ENCODE peak calls at places on chromosomes 1 and 21, in seven cellular contexts. X, N, H, F, A, E and B are unnamed samples. For H3K9me3 and H3K27me3, the result is how much of the 10 kb centered on the place peaks cover.

GRCh38 chr1:228891134-228892034 is 156.1 kb downstream of the RHOU start:
- DNase-seq in X (no peak), N (no peak), H (no peak), F (no peak), A (no peak), E (no peak), B (no peak)

GRCh38 chr1:118986291-118986838 is 1.8 kb downstream of the TBX15 start:
- DNase-seq in X (no peak), N (no peak), H (no peak), F (no peak), A (no peak), E (no peak), B (no peak)

GRCh38 chr1:164689672-164690655 is 131.0 kb downstream of the PBX1 start:
- DNase-seq in X (no peak), N (no peak), H (no peak), F (peak), A (no peak), E (no peak), B (no peak)

GRCh38 chr1:183235503-183235902 is 49.4 kb downstream of the LAMC2 start:
- DNase-seq in X (no peak), N (no peak), H (no peak), F (no peak), A (no peak), E (no peak), B (no peak)

GRCh38 chr1:110436635-110437034 is 14.3 kb upstream of the PROK1 start:
- DNase-seq in X (no peak), N (no peak), H (no peak), F (no peak), A (no peak), E (no peak), B (no peak)

GRCh38 chr1:33298623-33299277 is 22.1 kb downstream of the A3GALT2 start:
- DNase-seq in X (peak), N (peak), H (peak), F (peak), A (peak), E (peak), B (no peak)

GRCh38 chr1:85573348-85573747 is 7.2 kb upstream of the CCN1 start:
- DNase-seq in X (no peak), N (no peak), H (no peak), F (no peak), A (no peak), E (no peak), B (no peak)

GRCh38 chr1:87410771-87411170 is 82.1 kb downstream of the LMO4 start:
- DNase-seq in X (no peak), N (no peak), H (no peak), F (peak), A (no peak), E (no peak), B (no peak)

GRCh38 chr1:226990133-226990716 is 50.1 kb downstream of the COQ8A start:
- DNase-seq in X (no peak), N (no peak), H (peak), F (peak), A (no peak), E (no peak), B (no peak)

GRCh38 chr1:79694241-79694640 is 687.7 kb upstream of the ADGRL4 start:
- DNase-seq in X (no peak), N (no peak), H (no peak), F (no peak), A (no peak), E (no peak), B (no peak)

GRCh38 chr1:91872560-91873081 is 13.3 kb downstream of the TGFBR3 start:
- DNase-seq in X (peak), N (no peak), H (peak), F (no peak), A (no peak), E (no peak), B (no peak)

GRCh38 chr1:247330548-247331171 is 1.0 kb downstream of the ZNF496 start:
- DNase-seq in X (no peak), N (no peak), H (no peak), F (no peak), A (no peak), E (no peak), B (no peak)

GRCh38 chr21:44601596-44602473 is 1.4 kb downstream of the KRTAP10-7 start:
- DNase-seq in X (no peak), N (no peak), H (no peak), F (no peak), A (no peak), E (no peak), B (no peak)

GRCh38 chr1:9362488-9362887 is 69.8 kb downstream of the SPSB1 start:
- DNase-seq in X (no peak), N (no peak), H (no peak), F (no peak), A (no peak), E (no peak), B (no peak)

GRCh38 chr1:1894354-1895049 is 3.6 kb upstream of the GNB1 start:
- DNase-seq in X (no peak), N (peak), H (no peak), F (no peak), A (no peak), E (no peak), B (no peak)

GRCh38 chr1:36134031-36134430 is 9.0 kb upstream of the COL8A2 start:
- DNase-seq in X (no peak), N (no peak), H (no peak), F (no peak), A (no peak), E (no peak), B (no peak)

GRCh38 chr1:65955071-65955470 is 162.4 kb downstream of the PDE4B start:
- DNase-seq in X (no peak), N (no peak), H (no peak), F (no peak), A (no peak), E (no peak), B (no peak)

GRCh38 chr1:119549719-119550141 is 42.7 kb downstream of the HSD3B1 start:
- DNase-seq in X (no peak), N (peak), H (peak), F (peak), A (no peak), E (peak), B (no peak)

GRCh38 chr1:172754609-172755008 is 95.7 kb downstream of the FASLG start:
- DNase-seq in X (no peak), N (no peak), H (no peak), F (no peak), A (no peak), E (no peak), B (no peak)

GRCh38 chr1:10682449-10683365 is 113.7 kb downstream of the CASZ1 start:
- DNase-seq in X (no peak), N (no peak), H (no peak), F (no peak), A (no peak), E (no peak), B (no peak)

GRCh38 chr1:66253330-66253921 is 280.5 kb upstream of the SGIP1 start:
- DNase-seq in X (no peak), N (peak), H (peak), F (no peak), A (no peak), E (no peak), B (no peak)

GRCh38 chr1:117003253-117003875 is 1.8 kb downstream of the CD101 start:
- DNase-seq in X (no peak), N (no peak), H (no peak), F (no peak), A (no peak), E (no peak), B (no peak)

GRCh38 chr1:100075773-100076172 is 57.0 kb downstream of the SASS6 start:
- DNase-seq in X (no peak), N (no peak), H (no peak), F (no peak), A (no peak), E (no peak), B (no peak)

GRCh38 chr1:20233394-20233793 is 47.1 kb upstream of the PLA2G2C start:
- DNase-seq in X (no peak), N (no peak), H (peak), F (no peak), A (no peak), E (no peak), B (no peak)

GRCh38 chr1:14945132-14946010 is 208.2 kb upstream of the TMEM51 start:
- DNase-seq in X (no peak), N (peak), H (no peak), F (no peak), A (no peak), E (no peak), B (peak)

GRCh38 chr1:235391879-235392278 is 24.7 kb downstream of the TBCE start:
- DNase-seq in X (no peak), N (no peak), H (no peak), F (no peak), A (no peak), E (no peak), B (no peak)

GRCh38 chr1:160284782-160285344 is at the start of gene PEX19:
- DNase-seq in X (peak), N (peak), H (peak), F (peak), A (peak), E (peak), B (peak)

GRCh38 chr1:149986486-149987296 is 23.8 kb downstream of the OTUD7B start:
- DNase-seq in X (no peak), N (no peak), H (no peak), F (no peak), A (no peak), E (no peak), B (no peak)

GRCh38 chr1:35500439-35500838 is 56.8 kb downstream of the KIAA0319L start:
- DNase-seq in X (no peak), N (no peak), H (no peak), F (no peak), A (no peak), E (no peak), B (no peak)

GRCh38 chr21:36486246-36486645 is 6.3 kb upstream of the CLDN14 start:
- DNase-seq in X (no peak), N (no peak), H (no peak), F (no peak), A (no peak), E (no peak), B (no peak)

GRCh38 chr1:22207605-22208264 is 64.8 kb upstream of the WNT4 start:
- DNase-seq in X (no peak), N (no peak), H (no peak), F (no peak), A (no peak), E (no peak), B (no peak)

GRCh38 chr1:22176258-22176657 is 33.4 kb upstream of the WNT4 start:
- DNase-seq in X (no peak), N (no peak), H (no peak), F (no peak), A (no peak), E (no peak), B (no peak)

GRCh38 chr21:39012314-39013230 is 170.7 kb downstream of the PSMG1 start:
- DNase-seq in X (no peak), N (no peak), H (no peak), F (no peak), A (no peak), E (no peak), B (no peak)

GRCh38 chr1:223702735-223703667 is 9.3 kb upstream of the CAPN2 start:
- DNase-seq in X (no peak), N (no peak), H (no peak), F (no peak), A (no peak), E (no peak), B (no peak)

GRCh38 chr1:32111040-32111628 is 3.3 kb downstream of the KPNA6 start:
- DNase-seq in X (no peak), N (no peak), H (no peak), F (no peak), A (no peak), E (no peak), B (no peak)

GRCh38 chr1:196501760-196502428 is 106.3 kb downstream of the KCNT2 start:
- DNase-seq in X (no peak), N (no peak), H (no peak), F (no peak), A (no peak), E (no peak), B (no peak)

GRCh38 chr1:110292327-110292741 is 46.8 kb upstream of the RBM15 start:
- DNase-seq in X (no peak), N (no peak), H (no peak), F (no peak), A (no peak), E (no peak), B (no peak)

GRCh38 chr1:172487550-172487949 is 43.7 kb upstream of the PIGC start:
- DNase-seq in X (no peak), N (no peak), H (no peak), F (no peak), A (no peak), E (no peak), B (no peak)

GRCh38 chr21:18460979-18461378 is 57.4 kb upstream of the TMPRSS15 start:
- DNase-seq in X (no peak), N (no peak), H (no peak), F (no peak), A (no peak), E (no peak), B (no peak)
- H3K9me3 ChIP-seq in X (under half), N (under half), H (under half), F (under half), A (under half), E (under half), B (under half)

GRCh38 chr1:232249335-232249734 is 380.6 kb downstream of the SIPA1L2 start:
- DNase-seq in X (no peak), N (no peak), H (no peak), F (no peak), A (no peak), E (no peak), B (no peak)
- H3K27me3 ChIP-seq in X (under half), N (under half), H (under half), F (under half), A (under half), E (under half), B (under half)

DNA sequence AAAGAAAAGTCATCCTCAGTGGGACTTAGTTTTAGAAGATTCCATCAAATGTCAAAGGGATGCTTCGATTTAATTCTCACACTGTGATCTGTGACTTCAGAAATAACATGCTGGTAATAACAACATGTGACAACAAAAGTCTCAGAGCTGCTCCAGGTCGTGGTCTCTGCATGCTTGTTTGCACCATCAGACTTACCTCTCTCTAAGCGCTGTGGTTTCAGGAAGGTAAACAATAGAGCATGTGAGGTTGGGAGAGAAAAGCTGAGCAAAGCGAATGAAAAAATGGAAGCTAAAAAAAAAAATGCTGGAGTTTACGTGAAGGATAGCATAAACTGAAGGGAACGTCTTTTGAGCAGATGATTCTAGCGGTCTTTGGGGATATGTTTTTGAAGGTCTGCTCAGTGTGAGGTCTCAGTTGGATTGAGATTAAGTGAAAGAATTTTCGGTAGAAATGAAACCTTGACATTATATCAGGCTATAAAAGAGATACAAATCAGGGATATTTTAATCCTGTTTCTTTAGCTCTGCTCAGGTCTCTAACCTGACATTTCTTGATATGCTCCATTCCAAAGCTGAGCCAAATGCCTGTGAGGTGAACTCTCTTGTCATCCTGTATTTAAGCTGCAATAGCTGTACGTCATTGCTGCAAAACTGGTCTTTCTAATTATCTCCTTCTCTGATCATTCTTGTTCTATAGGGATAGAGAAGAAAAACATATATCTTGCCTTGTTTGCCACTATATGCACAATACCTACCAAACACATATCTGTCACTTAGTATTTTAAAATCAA is 86.5 kb downstream of the C1orf21 start:
- DNase-seq in X (no peak), N (no peak), H (no peak), F (no peak), A (no peak), E (no peak), B (no peak)
- H3K9me3 ChIP-seq in X (under half), N (under half), H (under half), F (under half), A (under half), E (under half), B (under half)

GRCh38 chr1:246147471-246148461 is 359.3 kb downstream of the SMYD3 start:
- DNase-seq in X (no peak), N (no peak), H (no peak), F (peak), A (no peak), E (no peak), B (no peak)
- H3K27me3 ChIP-seq in X (under half), N (under half), H (under half), F (under half), A (under half), E (under half), B (under half)

GRCh38 chr21:25005388-25005787 is 601.9 kb downstream of the MRPL39 start:
- DNase-seq in X (no peak), N (no peak), H (no peak), F (no peak), A (no peak), E (no peak), B (no peak)

DNA sequence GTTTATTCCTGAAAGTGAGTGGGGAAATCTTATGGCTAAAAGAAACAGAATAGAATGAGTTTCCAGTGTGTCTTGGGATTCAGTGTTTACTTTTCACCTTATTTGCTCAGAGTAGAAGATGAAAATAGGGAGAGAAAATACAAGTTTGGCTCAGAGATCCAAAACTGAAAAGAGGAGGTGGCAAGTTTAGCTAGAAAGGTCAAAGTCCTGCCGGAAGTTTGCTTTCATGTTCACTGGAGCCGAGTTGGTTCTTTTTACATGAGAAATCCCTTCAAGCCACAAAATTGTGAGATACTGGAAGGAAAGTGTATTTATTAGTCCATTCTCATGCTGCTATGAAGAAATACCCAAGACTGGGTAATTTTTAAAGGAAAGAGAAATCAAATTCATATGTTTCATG is 604.6 kb downstream of the MRPL39 start:
- DNase-seq in X (no peak), N (no peak), H (no peak), F (no peak), A (no peak), E (no peak), B (no peak)
- H3K9me3 ChIP-seq in X (under half), N (under half), H (under half), F (under half), A (under half), E (under half), B (under half)

GRCh38 chr21:7951854-7952519 is 2569.4 kb upstream of the TPTE start:
- DNase-seq in X (no peak), N (no peak), H (no peak), F (no peak), A (no peak), E (no peak), B (no peak)
- H3K27me3 ChIP-seq in X (under half), N (under half), H (under half), F (under half), A (under half), E (under half), B (under half)

DNA sequence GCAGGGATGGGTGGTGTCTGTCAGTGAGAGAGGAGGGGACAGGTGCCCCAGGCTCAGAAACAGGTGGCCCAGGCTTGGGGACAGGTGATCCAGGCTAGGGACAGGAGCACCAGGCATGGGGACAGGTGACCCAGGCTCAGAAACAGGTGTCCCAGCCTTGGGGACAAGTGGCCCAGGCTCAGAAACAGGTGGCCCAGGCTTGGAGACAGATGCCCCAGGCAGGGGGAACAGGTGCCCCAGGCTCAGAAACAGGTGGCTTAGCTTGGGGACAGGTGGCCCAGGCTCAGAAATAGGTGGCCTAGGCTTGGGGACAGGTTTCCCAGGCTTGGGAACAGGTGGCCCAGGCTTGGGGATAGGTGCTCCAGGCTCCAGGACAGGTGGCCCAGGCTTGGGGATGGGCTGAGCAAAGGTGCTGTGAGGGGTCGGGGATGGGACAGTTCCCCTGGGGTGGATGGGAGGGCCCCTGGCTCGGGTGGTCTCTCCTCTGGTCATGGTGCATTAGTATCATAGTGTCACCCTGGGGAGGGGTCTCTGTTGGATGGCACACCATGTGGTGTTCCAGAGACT is 87.7 kb upstream of the C1orf174 start:
- DNase-seq in X (no peak), N (no peak), H (no peak), F (no peak), A (no peak), E (no peak), B (no peak)
- H3K9me3 ChIP-seq in X (under half), N (under half), H (under half), F (under half), A (under half), E (under half), B (under half)

DNA sequence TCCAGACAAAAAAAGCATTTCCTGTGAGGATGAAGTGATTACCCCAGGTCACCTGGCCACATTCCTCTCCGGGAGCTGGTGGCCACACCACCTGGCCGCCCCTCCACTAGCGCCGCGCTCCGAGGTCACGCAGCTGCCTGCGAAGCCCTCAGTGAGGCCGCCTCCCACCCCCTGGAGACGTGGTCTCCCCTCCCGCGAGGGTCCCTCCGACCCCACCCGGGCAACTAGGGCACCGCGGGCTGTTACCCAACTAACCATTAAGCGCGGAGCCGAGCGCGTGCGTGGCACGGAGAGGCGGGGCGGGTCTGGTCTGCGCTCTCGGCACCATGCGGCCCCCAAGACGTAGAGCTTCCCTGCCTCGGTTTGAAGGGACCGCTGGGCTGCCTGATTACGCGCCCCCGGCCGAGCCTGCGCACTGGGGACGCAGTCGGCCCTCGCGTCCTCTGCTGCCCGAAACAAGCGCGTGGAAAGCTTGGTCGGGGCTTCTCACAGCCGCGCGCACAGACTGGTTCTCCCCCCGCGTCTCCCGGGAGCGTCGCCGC is 106.5 kb downstream of the SLC16A1 start:
- DNase-seq in X (no peak), N (no peak), H (no peak), F (peak), A (no peak), E (no peak), B (no peak)
- H3K27me3 ChIP-seq in X (under half), N (under half), H (under half), F (under half), A (under half), E (under half), B (under half)

DNA sequence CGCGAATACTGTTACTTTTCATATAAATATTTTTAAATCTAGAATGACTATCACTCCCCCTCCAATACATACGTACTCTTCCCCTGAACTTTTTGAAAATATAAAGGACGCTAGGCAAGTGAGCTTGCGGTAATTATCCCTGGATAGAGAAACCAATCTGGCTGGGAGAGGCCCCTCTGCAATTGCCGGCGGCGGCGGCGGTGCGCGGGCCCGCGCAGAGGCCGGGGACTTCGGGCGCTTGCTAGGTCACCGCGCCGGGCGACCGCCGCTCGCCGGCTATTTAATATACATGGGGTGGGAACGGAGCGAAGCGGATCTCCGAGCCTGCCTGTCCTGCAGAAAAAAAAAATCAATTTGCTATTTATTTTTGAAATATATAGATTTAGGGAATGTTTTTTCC is 416.3 kb upstream of the ESRRG start:
- DNase-seq in X (no peak), N (no peak), H (no peak), F (no peak), A (no peak), E (no peak), B (no peak)
- H3K9me3 ChIP-seq in X (under half), N (under half), H (under half), F (under half), A (under half), E (under half), B (under half)

GRCh38 chr1:203048086-203048485 is 21.8 kb downstream of the PPFIA4 start:
- DNase-seq in X (no peak), N (no peak), H (no peak), F (no peak), A (no peak), E (no peak), B (no peak)
- H3K27me3 ChIP-seq in X (under half), N (under half), H (under half), F (under half), A (under half), E (under half), B (under half)